ENCODE peak calls at places on chromosomes 13 and 19, in seven cellular contexts. One of them, this sample, is unnamed.

GRCh38 chr13:45615501-45616101 is at the start of gene ERICH6B:
- DNase-seq in fibroblast of lung: peak; percentile 36
- DNase-seq in DND-41: peak; percentile 8
- DNase-seq in GM23338: peak; percentile 91
- DNase-seq in astrocyte: no peak
- DNase-seq in PC-3: no peak
- DNase-seq in PC-9: no peak
- DNase-seq in this sample: peak; percentile 84

GRCh38 chr19:33302175-33302973 is at the start of gene CEBPA:
- DNase-seq in fibroblast of lung: peak; percentile 74
- DNase-seq in DND-41: no peak
- DNase-seq in GM23338: peak; percentile 91
- DNase-seq in astrocyte: peak; percentile 55
- DNase-seq in PC-3: peak; percentile 74
- DNase-seq in PC-9: peak; percentile 64
- DNase-seq in this sample: peak; percentile 97

GRCh38 chr19:4452230-4452990 is 5.2 kb downstream of the UBXN6 start:
- DNase-seq in fibroblast of lung: no peak
- DNase-seq in DND-41: no peak
- DNase-seq in GM23338: no peak
- DNase-seq in astrocyte: no peak
- DNase-seq in PC-3: no peak
- DNase-seq in PC-9: no peak
- DNase-seq in this sample: no peak

GRCh38 chr19:3852614-3853254 is 16.1 kb downstream of the ZFR2 start:
- DNase-seq in fibroblast of lung: peak; percentile 86
- DNase-seq in DND-41: peak; percentile 14
- DNase-seq in GM23338: no peak
- DNase-seq in astrocyte: peak; percentile 81
- DNase-seq in PC-3: peak; percentile 88
- DNase-seq in PC-9: peak; percentile 85
- DNase-seq in this sample: no peak

GRCh38 chr13:48504606-48505369 is 28.1 kb downstream of the RCBTB2 start:
- DNase-seq in fibroblast of lung: no peak
- DNase-seq in DND-41: peak; percentile 51
- DNase-seq in GM23338: peak; percentile 59
- DNase-seq in astrocyte: no peak
- DNase-seq in PC-3: no peak
- DNase-seq in PC-9: no peak
- DNase-seq in this sample: no peak

GRCh38 chr13:59906413-59907027 is 257.2 kb downstream of the DIAPH3 start:
- DNase-seq in fibroblast of lung: peak; percentile 26
- DNase-seq in DND-41: no peak
- DNase-seq in GM23338: peak; percentile 46
- DNase-seq in astrocyte: peak; percentile 7
- DNase-seq in PC-3: peak; percentile 41
- DNase-seq in PC-9: no peak
- DNase-seq in this sample: peak; percentile 50

GRCh38 chr19:43700368-43701015 is 15.4 kb upstream of the IRGC start:
- DNase-seq in fibroblast of lung: peak; percentile 85
- DNase-seq in DND-41: no peak
- DNase-seq in GM23338: no peak
- DNase-seq in astrocyte: peak; percentile 79
- DNase-seq in PC-3: peak; percentile 70
- DNase-seq in PC-9: no peak
- DNase-seq in this sample: no peak

GRCh38 chr19:55179570-55180484 is at the start of gene SYT5:
- DNase-seq in fibroblast of lung: no peak
- DNase-seq in DND-41: peak; percentile 77
- DNase-seq in GM23338: peak; percentile 74
- DNase-seq in astrocyte: no peak
- DNase-seq in PC-3: peak; percentile 64
- DNase-seq in PC-9: no peak
- DNase-seq in this sample: peak; percentile 78

GRCh38 chr13:20206065-20206725 is 13.5 kb upstream of the GJB2 start:
- DNase-seq in fibroblast of lung: no peak
- DNase-seq in DND-41: no peak
- DNase-seq in GM23338: peak; percentile 11
- DNase-seq in astrocyte: no peak
- DNase-seq in PC-3: no peak
- DNase-seq in PC-9: no peak
- DNase-seq in this sample: no peak

GRCh38 chr19:10517760-10518443 is 655 bp upstream of the S1PR5 start:
- DNase-seq in fibroblast of lung: no peak
- DNase-seq in DND-41: no peak
- DNase-seq in GM23338: peak; percentile 57
- DNase-seq in astrocyte: no peak
- DNase-seq in PC-3: peak; percentile 41
- DNase-seq in PC-9: no peak
- DNase-seq in this sample: peak; percentile 19

GRCh38 chr13:45604892-45605291 is 10.6 kb downstream of the ERICH6B start:
- DNase-seq in fibroblast of lung: no peak
- DNase-seq in DND-41: no peak
- DNase-seq in GM23338: peak; percentile 45
- DNase-seq in astrocyte: no peak
- DNase-seq in PC-3: no peak
- DNase-seq in PC-9: no peak
- DNase-seq in this sample: no peak

GRCh38 chr13:39353988-39354387 is 249.0 kb downstream of the LHFPL6 start:
- DNase-seq in fibroblast of lung: peak; percentile 85
- DNase-seq in DND-41: no peak
- DNase-seq in GM23338: no peak
- DNase-seq in astrocyte: peak; percentile 78
- DNase-seq in PC-3: no peak
- DNase-seq in PC-9: no peak
- DNase-seq in this sample: no peak

GRCh38 chr13:68927387-68928026 is 1180.1 kb upstream of the ATXN8OS start:
- DNase-seq in fibroblast of lung: peak; percentile 25
- DNase-seq in DND-41: no peak
- DNase-seq in GM23338: peak; percentile 86
- DNase-seq in astrocyte: peak; percentile 14
- DNase-seq in PC-3: peak; percentile 60
- DNase-seq in PC-9: no peak
- DNase-seq in this sample: peak; percentile 70

GRCh38 chr13:114148521-114148855 is 16.1 kb upstream of the RASA3 start:
- DNase-seq in fibroblast of lung: no peak
- DNase-seq in DND-41: peak; percentile 86
- DNase-seq in GM23338: no peak
- DNase-seq in astrocyte: no peak
- DNase-seq in PC-3: no peak
- DNase-seq in PC-9: no peak
- DNase-seq in this sample: no peak

GRCh38 chr13:98173431-98173921 is 3.6 kb downstream of the RNF113B start:
- DNase-seq in fibroblast of lung: peak; percentile 100
- DNase-seq in DND-41: no peak
- DNase-seq in GM23338: peak; percentile 71
- DNase-seq in astrocyte: peak; percentile 100
- DNase-seq in PC-3: peak; percentile 18
- DNase-seq in PC-9: peak; percentile 77
- DNase-seq in this sample: peak; percentile 23

GRCh38 chr13:43883636-43884035 is 3.9 kb downstream of the LACC1 start:
- DNase-seq in fibroblast of lung: peak; percentile 40
- DNase-seq in DND-41: no peak
- DNase-seq in GM23338: no peak
- DNase-seq in astrocyte: peak; percentile 27
- DNase-seq in PC-3: no peak
- DNase-seq in PC-9: no peak
- DNase-seq in this sample: no peak

GRCh38 chr13:76667551-76667950 is 218.7 kb downstream of the KCTD12 start:
- DNase-seq in fibroblast of lung: peak; percentile 42
- DNase-seq in DND-41: no peak
- DNase-seq in GM23338: no peak
- DNase-seq in astrocyte: peak; percentile 19
- DNase-seq in PC-3: peak; percentile 27
- DNase-seq in PC-9: no peak
- DNase-seq in this sample: peak; percentile 27

GRCh38 chr13:97189943-97190342 is 32.2 kb upstream of the MBNL2 start:
- DNase-seq in fibroblast of lung: no peak
- DNase-seq in DND-41: no peak
- DNase-seq in GM23338: no peak
- DNase-seq in astrocyte: no peak
- DNase-seq in PC-3: no peak
- DNase-seq in PC-9: no peak
- DNase-seq in this sample: no peak

GRCh38 chr19:4393947-4394590 is 6.3 kb downstream of the SH3GL1 start:
- DNase-seq in fibroblast of lung: peak; percentile 77
- DNase-seq in DND-41: no peak
- DNase-seq in GM23338: no peak
- DNase-seq in astrocyte: peak; percentile 66
- DNase-seq in PC-3: no peak
- DNase-seq in PC-9: no peak
- DNase-seq in this sample: no peak

GRCh38 chr19:9793051-9793591 is 24.6 kb upstream of the ZNF846 start:
- DNase-seq in fibroblast of lung: peak; percentile 58
- DNase-seq in DND-41: peak; percentile 80
- DNase-seq in GM23338: peak; percentile 75
- DNase-seq in astrocyte: peak; percentile 39
- DNase-seq in PC-3: peak; percentile 26
- DNase-seq in PC-9: no peak
- DNase-seq in this sample: peak; percentile 83

GRCh38 chr19:52557231-52557995 is 12.7 kb upstream of the ZNF701 start:
- DNase-seq in fibroblast of lung: no peak
- DNase-seq in DND-41: no peak
- DNase-seq in GM23338: no peak
- DNase-seq in astrocyte: no peak
- DNase-seq in PC-3: no peak
- DNase-seq in PC-9: no peak
- DNase-seq in this sample: no peak

DNA sequence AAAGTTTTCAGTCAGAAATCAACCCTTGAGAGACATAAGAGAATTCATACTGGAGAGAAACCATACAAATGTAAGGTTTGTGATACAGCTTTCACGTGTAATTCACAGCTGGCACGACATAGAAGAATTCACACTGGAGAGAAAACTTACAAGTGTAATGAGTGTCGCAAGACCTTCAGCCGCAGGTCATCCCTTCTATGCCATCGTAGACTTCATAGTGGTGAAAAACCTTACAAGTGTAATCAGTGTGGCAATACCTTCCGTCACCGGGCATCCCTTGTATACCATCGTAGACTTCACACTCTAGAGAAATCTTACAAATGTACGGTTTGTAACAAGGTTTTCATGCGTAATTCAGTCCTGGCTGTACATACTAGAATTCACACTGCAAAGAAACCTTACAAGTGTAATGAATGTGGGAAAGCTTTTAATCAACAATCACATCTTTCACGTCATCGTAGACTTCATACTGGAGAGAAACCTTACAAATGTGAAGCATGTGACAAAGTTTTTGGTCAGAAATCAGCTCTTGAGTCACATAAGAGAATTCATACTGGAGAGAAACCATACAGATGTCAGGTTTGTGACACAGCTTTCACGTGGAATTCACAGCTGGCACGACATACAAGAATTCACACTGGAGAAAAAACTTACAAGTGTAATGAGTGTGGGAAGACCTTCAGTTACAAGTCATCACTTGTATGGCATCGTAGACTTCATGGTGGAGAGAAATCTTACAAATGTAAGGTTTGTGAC is 15.7 kb upstream of the ZNF701 start:
- DNase-seq in fibroblast of lung: no peak
- DNase-seq in DND-41: no peak
- DNase-seq in GM23338: no peak
- DNase-seq in astrocyte: no peak
- DNase-seq in PC-3: no peak
- DNase-seq in PC-9: no peak
- DNase-seq in this sample: no peak
- H3K4me3 ChIP-seq in fibroblast of lung: no peak overlapping the region
- H3K4me3 ChIP-seq in DND-41: no peak overlapping the region
- H3K4me3 ChIP-seq in GM23338: no peak overlapping the region
- H3K4me3 ChIP-seq in astrocyte: no peak overlapping the region
- H3K4me3 ChIP-seq in PC-3: no peak overlapping the region
- H3K4me3 ChIP-seq in PC-9: peak overlapping the region; percentile 28
- H3K4me3 ChIP-seq in this sample: no peak overlapping the region

GRCh38 chr13:86792153-86792651 is 879.0 kb upstream of the SLITRK5 start:
- DNase-seq in fibroblast of lung: no peak
- DNase-seq in DND-41: no peak
- DNase-seq in GM23338: peak; percentile 44
- DNase-seq in astrocyte: no peak
- DNase-seq in PC-3: no peak
- DNase-seq in PC-9: no peak
- DNase-seq in this sample: no peak
- TF ChIP-seq CTCF in fibroblast of lung: no peak
- TF ChIP-seq CTCF in DND-41: no peak
- TF ChIP-seq CTCF in GM23338: peak; percentile 55
- TF ChIP-seq CTCF in astrocyte: no peak
- TF ChIP-seq CTCF in PC-3: no peak
- TF ChIP-seq CTCF in PC-9: no peak
- TF ChIP-seq CTCF in this sample: no peak

DNA sequence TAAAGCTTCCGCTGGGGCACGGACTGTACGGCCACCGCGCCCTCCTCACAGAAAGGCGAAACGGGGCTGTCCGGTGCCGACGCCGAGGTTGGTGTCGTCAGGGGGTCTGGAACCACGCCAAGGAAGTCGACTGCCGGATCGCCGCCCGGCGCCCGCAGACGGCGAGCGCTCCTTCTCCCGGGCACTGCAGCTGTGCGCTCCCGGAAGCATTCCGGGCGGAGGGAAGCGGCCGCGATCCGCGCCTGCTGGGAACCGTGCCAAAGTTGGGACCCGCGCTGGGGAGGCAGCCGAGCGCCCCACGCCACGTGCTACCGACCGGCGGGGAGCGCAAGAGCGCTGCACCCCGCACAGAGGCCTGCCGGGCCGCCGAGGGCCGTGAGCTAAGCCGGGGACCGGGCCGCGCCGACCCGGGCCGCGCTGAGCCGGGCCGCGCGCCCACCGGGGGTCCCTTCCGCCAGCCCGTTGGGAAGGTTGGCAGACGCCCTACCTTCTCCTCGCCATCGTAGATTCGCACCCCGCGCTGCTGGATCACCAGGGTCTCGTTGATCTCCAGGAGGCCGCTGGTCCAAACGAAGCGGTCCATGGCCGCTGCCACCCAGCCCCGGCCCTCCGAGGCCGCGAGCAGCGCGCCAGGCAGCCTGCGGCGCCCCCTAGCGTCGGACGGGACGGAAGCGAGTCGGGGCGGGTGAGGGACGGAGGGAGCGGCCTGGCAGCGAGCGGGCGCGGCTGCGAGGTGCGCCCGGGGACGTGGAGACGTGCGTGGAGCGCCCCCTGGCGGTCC is at the start of gene VPS36:
- DNase-seq in fibroblast of lung: peak; percentile 87
- DNase-seq in DND-41: peak; percentile 93
- DNase-seq in GM23338: peak; percentile 97
- DNase-seq in astrocyte: peak; percentile 71
- DNase-seq in PC-3: peak; percentile 92
- DNase-seq in PC-9: peak; percentile 76
- DNase-seq in this sample: peak; percentile 99
- TF ChIP-seq EZH2 in fibroblast of lung: no peak
- TF ChIP-seq EZH2 in DND-41: no peak
- TF ChIP-seq EZH2 in GM23338: no peak
- TF ChIP-seq EZH2 in astrocyte: no peak
- TF ChIP-seq EZH2 in PC-3: no peak
- TF ChIP-seq EZH2 in PC-9: no peak
- TF ChIP-seq EZH2 in this sample: no peak

DNA sequence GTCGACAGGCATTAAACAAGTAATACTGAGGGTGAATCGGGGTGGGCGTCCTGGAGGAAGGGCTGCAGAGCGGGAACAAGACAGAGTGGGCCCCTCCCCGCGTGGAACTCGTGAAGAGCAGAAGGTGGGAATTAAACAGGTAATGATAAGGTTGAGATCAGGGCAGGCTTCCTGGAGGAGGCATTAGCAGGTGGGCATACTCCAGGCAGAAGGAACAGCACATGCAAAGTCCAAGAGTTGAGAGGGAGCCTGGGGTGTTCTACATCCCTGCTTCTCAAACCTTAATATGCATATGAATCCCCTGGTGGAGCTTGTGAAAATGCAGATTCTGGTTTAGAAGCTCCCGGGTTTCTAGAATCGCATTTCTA is 23.3 kb downstream of the SLC8A2 start:
- DNase-seq in fibroblast of lung: no peak
- DNase-seq in DND-41: no peak
- DNase-seq in GM23338: no peak
- DNase-seq in astrocyte: no peak
- DNase-seq in PC-3: no peak
- DNase-seq in PC-9: no peak
- DNase-seq in this sample: no peak
- H3K4me3 ChIP-seq in fibroblast of lung: no peak overlapping the region
- H3K4me3 ChIP-seq in DND-41: no peak overlapping the region
- H3K4me3 ChIP-seq in GM23338: peak overlapping the region; percentile 67
- H3K4me3 ChIP-seq in astrocyte: no peak overlapping the region
- H3K4me3 ChIP-seq in PC-3: no peak overlapping the region
- H3K4me3 ChIP-seq in PC-9: no peak overlapping the region
- H3K4me3 ChIP-seq in this sample: no peak overlapping the region

This sample was measured in hepatocyte.